ENCODE peak calls at places on chromosomes 2 and 18, in four cellular contexts. N is CD4-positive, CD25-positive, alpha-beta regulatory T cell; L is NT2/D1; M is gastrocnemius medialis. F is an unnamed sample. For H3K27me3, the result is how much of the 10 kb centered on the place peaks cover.

GRCh38 chr18:31010601-31011000 is 31.9 kb downstream of the DSC3 start:
- DNase-seq in N (no peak), L (no peak), M (no peak), F (no peak)

GRCh38 chr2:86019121-86019520 is 86.6 kb downstream of the POLR1A start:
- DNase-seq in N (no peak), L (no peak), M (no peak), F (peak)

GRCh38 chr2:231717281-231718180 is 9.2 kb downstream of the PTMA start:
- DNase-seq in N (no peak), L (peak), M (no peak), F (no peak)

GRCh38 chr2:172246649-172247048 is 143.9 kb upstream of the DLX2 start:
- DNase-seq in N (no peak), L (no peak), M (no peak), F (no peak)

GRCh38 chr2:62209427-62209991 is 13.6 kb downstream of the B3GNT2 start:
- DNase-seq in N (no peak), L (no peak), M (no peak), F (no peak)

GRCh38 chr2:9675369-9676351 is 44.9 kb upstream of the YWHAQ start:
- DNase-seq in N (no peak), L (peak), M (no peak), F (no peak)

GRCh38 chr18:25111382-25112070 is 240.4 kb downstream of the ZNF521 start:
- DNase-seq in N (no peak), L (no peak), M (no peak), F (no peak)

GRCh38 chr18:52950153-52950552 is 610.2 kb downstream of the DCC start:
- DNase-seq in N (no peak), L (no peak), M (no peak), F (no peak)

GRCh38 chr2:205158404-205158803 is 523.9 kb upstream of the NRP2 start:
- DNase-seq in N (no peak), L (no peak), M (no peak), F (no peak)

GRCh38 chr2:238462782-238463396 is 36.2 kb downstream of the ASB1 start:
- DNase-seq in N (peak), L (peak), M (no peak), F (no peak)

GRCh38 chr2:39068757-39069515 is 51.9 kb downstream of the SOS1 start:
- DNase-seq in N (no peak), L (no peak), M (no peak), F (no peak)

GRCh38 chr2:232463701-232464533 is 8.0 kb downstream of the ALPI start:
- DNase-seq in N (no peak), L (no peak), M (no peak), F (no peak)

GRCh38 chr2:20939786-20940480 is 103.9 kb downstream of the APOB start:
- DNase-seq in N (no peak), L (no peak), M (no peak), F (peak)
- H3K4me3 ChIP-seq in N (no peak), L (no peak), M (no peak), F (no peak)

DNA sequence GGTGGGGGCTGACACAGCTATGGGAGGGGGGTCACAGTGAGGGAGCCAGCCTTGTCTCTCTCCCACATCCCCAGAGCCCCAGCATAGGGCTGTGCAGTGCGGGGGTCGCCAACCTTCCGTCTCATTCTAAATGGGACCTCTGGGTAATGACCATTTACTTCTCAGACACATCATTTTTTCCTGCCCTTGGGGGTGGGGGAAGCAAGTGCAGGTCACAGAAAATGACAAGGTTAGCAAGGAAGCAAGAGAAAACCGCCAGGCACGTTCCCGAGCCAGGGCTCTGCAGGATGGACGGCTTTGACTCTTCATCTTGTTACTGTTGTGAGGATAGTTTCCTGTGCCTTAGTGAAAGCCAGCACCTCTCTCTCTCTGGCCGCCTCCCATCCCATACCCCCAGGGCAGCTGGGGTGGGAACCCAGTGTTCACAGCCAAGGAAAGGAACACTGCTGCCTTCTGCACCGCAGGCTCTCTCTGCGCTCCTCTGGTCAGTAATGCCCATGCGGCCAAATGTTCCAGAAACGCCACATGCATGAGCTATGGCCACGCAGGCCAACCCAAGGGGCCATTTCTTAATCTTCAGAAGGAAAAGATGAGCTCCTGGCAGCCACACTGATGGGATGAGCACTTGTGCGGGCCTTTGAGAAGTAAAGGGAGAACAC is 22.7 kb upstream of the OTOS start:
- DNase-seq in N (no peak), L (no peak), M (no peak), F (no peak)
- H3K27me3 ChIP-seq in N (under half), L (under half), M (under half), F (under half)

GRCh38 chr2:135935914-135936313 is 49.5 kb downstream of the DARS1 start:
- DNase-seq in N (no peak), L (no peak), M (no peak), F (no peak)

GRCh38 chr2:135931776-135932438 is 53.5 kb downstream of the DARS1 start:
- DNase-seq in N (no peak), L (no peak), M (no peak), F (no peak)

DNA sequence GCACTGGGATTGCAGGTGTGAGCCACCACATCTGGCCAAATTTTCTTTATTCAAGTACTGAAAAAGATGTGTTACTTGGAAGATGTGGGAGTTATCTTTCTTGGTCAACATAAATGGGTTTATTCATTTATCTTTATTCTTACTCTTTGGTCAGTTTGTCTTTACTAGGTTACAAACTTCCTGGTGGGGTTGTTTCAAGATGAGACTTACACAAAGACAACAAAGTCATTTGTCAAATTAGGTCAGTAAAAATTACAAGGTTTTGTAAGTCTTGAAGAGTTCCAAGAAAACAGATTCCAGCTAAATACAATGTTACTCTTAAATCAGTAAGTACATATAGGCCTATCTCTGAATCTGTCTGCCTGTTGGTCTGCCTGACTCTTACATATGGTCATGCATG is 48.9 kb downstream of the DARS1 start:
- DNase-seq in N (no peak), L (no peak), M (no peak), F (no peak)
- H3K4me3 ChIP-seq in N (no peak), L (no peak), M (no peak), F (no peak)

GRCh38 chr2:20227894-20228505 is 3.1 kb upstream of the SDC1 start:
- DNase-seq in N (no peak), L (no peak), M (no peak), F (no peak)

GRCh38 chr2:20232837-20233207 is 7.9 kb upstream of the SDC1 start:
- DNase-seq in N (no peak), L (no peak), M (no peak), F (no peak)

GRCh38 chr2:20229322-20230201 is 4.6 kb upstream of the SDC1 start:
- DNase-seq in N (no peak), L (no peak), M (no peak), F (no peak)

GRCh38 chr2:20231159-20231558 is 6.2 kb upstream of the SDC1 start:
- DNase-seq in N (no peak), L (no peak), M (no peak), F (no peak)

DNA sequence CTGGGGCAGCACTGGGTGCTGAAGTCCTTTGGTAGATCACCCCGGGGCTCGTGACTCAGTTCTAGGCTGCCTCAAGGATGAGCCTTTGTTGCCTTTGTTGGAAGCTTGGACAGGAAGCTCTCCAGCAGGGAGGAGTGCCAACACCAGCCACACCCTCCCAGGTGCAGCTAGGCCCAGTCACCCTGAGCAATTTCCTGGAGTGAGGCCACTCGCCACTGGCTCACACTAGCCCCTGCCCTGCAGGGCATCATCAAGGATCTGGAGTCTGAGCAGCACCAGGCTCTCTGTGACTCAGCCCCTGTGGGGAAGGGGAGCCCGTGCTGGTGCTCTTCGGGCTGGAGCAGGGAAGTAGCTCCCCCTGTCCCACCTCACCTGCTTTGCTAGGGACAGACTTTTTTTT is 6.7 kb upstream of the SDC1 start:
- DNase-seq in N (no peak), L (no peak), M (no peak), F (no peak)
- H3K27me3 ChIP-seq in N (under half), L (under half), M (under half), F (under half)

GRCh38 chr2:5932556-5933469 is 240.6 kb downstream of the SOX11 start:
- DNase-seq in N (no peak), L (no peak), M (no peak), F (no peak)
- H3K4me3 ChIP-seq in N (no peak), L (no peak), M (no peak), F (no peak)

DNA sequence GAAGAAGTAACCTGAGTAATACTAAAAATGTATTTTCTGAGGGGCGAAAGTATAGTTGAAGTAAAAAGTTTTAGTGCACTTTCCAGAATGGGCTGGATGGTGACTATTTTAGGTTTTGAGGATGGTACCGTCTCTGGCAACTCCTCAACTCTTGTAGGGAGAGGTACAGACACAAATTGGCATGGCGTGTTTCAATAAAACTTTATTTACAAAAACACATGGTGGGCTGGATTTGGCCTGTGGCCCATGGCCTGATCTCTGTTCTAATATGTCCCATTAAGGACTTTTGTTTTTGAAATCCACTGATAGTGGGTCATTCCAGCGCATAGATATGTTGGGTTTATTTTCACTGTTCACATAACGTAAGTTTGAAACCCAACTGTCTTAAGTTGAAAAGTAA is 132.8 kb downstream of the AGAP1 start:
- DNase-seq in N (no peak), L (no peak), M (no peak), F (no peak)
- H3K27me3 ChIP-seq in N (under half), L (under half), M (under half), F (under half)

GRCh38 chr2:45007961-45008295 is 1.3 kb downstream of the SIX2 start:
- DNase-seq in N (no peak), L (no peak), M (no peak), F (no peak)
- H3K4me3 ChIP-seq in N (no peak), L (no peak), M (peak), F (no peak)

F was measured in uterus.